ENCODE peak calls at places on chromosomes 1 and 21, in nine cellular contexts. I, E, Y, A, Z, K, N, V and H are unnamed samples.

GRCh38 chr1:97364086-97364485 is 556.7 kb downstream of the DPYD start:
- DNase-seq in I (no peak), E (no peak), Y (no peak), A (no peak), Z (peak; percentile 73), K (no peak), N (no peak), V (no peak), H (no peak)

GRCh38 chr1:180254854-180255253 is 24.8 kb downstream of the LHX4 start:
- DNase-seq in I (no peak), E (peak; percentile 52), Y (no peak), A (no peak), Z (no peak), K (no peak), N (no peak), V (no peak), H (no peak)

GRCh38 chr1:43317817-43318471 is 17.2 kb downstream of the TIE1 start:
- DNase-seq in I (no peak), E (peak; percentile 54), Y (no peak), A (no peak), Z (peak; percentile 49), K (no peak), N (no peak), V (no peak), H (no peak)

GRCh38 chr1:229408458-229409037 is 25.3 kb downstream of the ACTA1 start:
- DNase-seq in I (no peak), E (no peak), Y (no peak), A (peak; percentile 91), Z (peak; percentile 7), K (no peak), N (no peak), V (no peak), H (no peak)

GRCh38 chr1:8477199-8477982 is 159.5 kb downstream of the SLC45A1 start:
- DNase-seq in I (no peak), E (no peak), Y (no peak), A (no peak), Z (peak; percentile 76), K (no peak), N (no peak), V (no peak), H (no peak)

GRCh38 chr1:205314986-205315618 is 6.4 kb downstream of the NUAK2 start:
- DNase-seq in I (no peak), E (no peak), Y (no peak), A (no peak), Z (no peak), K (no peak), N (no peak), V (no peak), H (no peak)

GRCh38 chr1:244712669-244713068 is 59.7 kb downstream of the DESI2 start:
- DNase-seq in I (no peak), E (no peak), Y (no peak), A (no peak), Z (no peak), K (no peak), N (peak; percentile 2), V (no peak), H (peak; percentile 86)

GRCh38 chr21:37915941-37916794 is at the start of gene KCNJ6:
- DNase-seq in I (peak; percentile 35), E (no peak), Y (no peak), A (peak; percentile 40), Z (peak; percentile 52), K (peak; percentile 46), N (no peak), V (no peak), H (peak; percentile 6)

GRCh38 chr1:115980998-115981993 is 5.0 kb downstream of the SLC22A15 start:
- DNase-seq in I (no peak), E (no peak), Y (no peak), A (no peak), Z (peak; percentile 16), K (peak; percentile 34), N (no peak), V (peak; percentile 42), H (peak; percentile 89)

GRCh38 chr1:78279051-78279450 is 211.7 kb upstream of the PTGFR start:
- DNase-seq in I (no peak), E (no peak), Y (no peak), A (no peak), Z (peak; percentile 98), K (no peak), N (no peak), V (no peak), H (no peak)

GRCh38 chr1:236085545-236086159 is 20.8 kb upstream of the NID1 start:
- DNase-seq in I (no peak), E (no peak), Y (no peak), A (no peak), Z (no peak), K (no peak), N (no peak), V (no peak), H (no peak)

DNA sequence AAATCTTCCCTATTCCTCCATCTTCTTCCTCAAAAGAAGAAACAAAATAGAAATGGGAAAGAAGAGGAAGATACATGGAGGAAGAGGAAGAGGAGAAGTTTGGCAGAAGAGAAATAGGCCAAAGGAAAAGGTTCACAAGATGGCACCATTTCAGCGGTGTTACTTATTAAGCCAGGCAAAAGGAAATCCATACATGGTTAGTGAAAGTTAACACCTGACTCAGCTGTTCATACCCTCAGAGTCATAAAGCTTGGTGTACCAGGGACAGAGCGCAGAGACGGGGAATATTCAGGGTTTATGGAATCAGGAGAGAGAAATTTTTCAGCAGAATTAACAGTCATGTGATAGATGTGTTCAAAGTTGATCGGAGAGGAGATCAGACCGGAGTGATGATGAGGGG is 70.6 kb downstream of the COQ8A start:
- DNase-seq in I (no peak), E (no peak), Y (no peak), A (no peak), Z (no peak), K (no peak), N (no peak), V (no peak), H (no peak)
- H3K4me3 ChIP-seq in I (no peak overlapping the region), E (no peak overlapping the region), Y (no peak overlapping the region), A (no peak overlapping the region), Z (no peak overlapping the region), K (no peak overlapping the region), N (no peak overlapping the region), V (no peak overlapping the region), H (no peak overlapping the region)

GRCh38 chr1:158116311-158116710 is 64.4 kb upstream of the CD1D start:
- DNase-seq in I (no peak), E (no peak), Y (no peak), A (no peak), Z (no peak), K (no peak), N (no peak), V (no peak), H (no peak)
- TF ChIP-seq POLR2A in I (no peak), E (no peak), Y (no peak), A (no peak), Z (no peak), K (no peak), N (no peak), V (no peak), H (no peak)

DNA sequence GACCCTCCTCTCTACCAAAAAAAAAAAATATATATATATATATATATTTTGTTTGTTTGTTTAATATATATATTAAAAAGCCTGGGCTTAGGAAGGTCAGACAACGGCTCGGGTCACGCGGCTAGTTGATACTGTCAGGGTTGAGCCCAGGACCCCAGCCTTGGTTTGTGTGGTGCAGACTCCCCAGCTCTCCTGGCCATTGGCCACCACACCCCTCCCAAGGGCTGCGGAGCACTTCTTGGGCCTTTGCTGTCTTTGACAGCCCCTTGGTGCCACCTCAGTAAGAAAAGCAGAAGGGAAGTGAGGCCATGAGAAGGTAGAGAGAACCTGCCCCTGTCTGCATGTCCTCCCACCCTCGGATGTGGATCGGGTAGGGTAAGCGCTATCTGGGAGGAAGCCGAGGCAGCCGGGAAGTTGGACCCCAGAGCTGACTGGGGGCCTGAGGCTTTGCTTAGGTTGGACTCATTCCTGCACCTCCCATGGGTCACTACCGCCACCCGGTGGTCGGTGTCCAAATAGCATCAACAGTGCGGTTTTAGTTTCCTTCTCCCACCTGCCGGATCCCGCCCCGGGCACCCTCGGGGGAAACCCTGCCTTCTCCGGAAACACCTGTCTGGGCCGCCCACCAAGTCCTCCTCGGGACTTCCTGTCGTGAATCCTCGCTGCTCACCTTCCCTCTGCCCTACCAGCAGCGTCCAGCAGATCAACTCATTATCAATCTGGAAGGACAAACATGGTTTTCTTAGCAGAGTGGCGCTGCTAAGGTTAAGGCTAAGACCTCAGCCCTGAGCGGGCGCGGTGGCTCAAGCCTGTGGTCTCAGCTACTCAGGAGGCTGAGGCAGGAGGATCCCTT is 29.8 kb upstream of the GNPAT start:
- DNase-seq in I (peak; percentile 91), E (peak; percentile 77), Y (peak; percentile 62), A (peak; percentile 67), Z (peak; percentile 53), K (peak; percentile 81), N (no peak), V (peak; percentile 67), H (peak; percentile 80)
- H3K4me3 ChIP-seq in I (peak overlapping the region; percentile 44), E (no peak overlapping the region), Y (peak overlapping the region; percentile 40), A (no peak overlapping the region), Z (peak overlapping the region; percentile 55), K (peak overlapping the region; percentile 44), N (peak overlapping the region; percentile 43), V (peak overlapping the region; percentile 57), H (peak overlapping the region; percentile 52)

GRCh38 chr1:178724734-178725602 is at the start of gene RALGPS2:
- DNase-seq in I (peak; percentile 76), E (peak; percentile 82), Y (peak; percentile 40), A (peak; percentile 70), Z (peak; percentile 67), K (peak; percentile 57), N (no peak), V (no peak), H (peak; percentile 84)
- TF ChIP-seq POLR2A in I (no peak), E (no peak), Y (no peak), A (no peak), Z (no peak), K (peak; percentile 55), N (peak; percentile 34), V (peak; percentile 29), H (peak; percentile 16)

GRCh38 chr21:31556662-31557061 is 102.8 kb upstream of the SOD1 start:
- DNase-seq in I (no peak), E (no peak), Y (no peak), A (no peak), Z (no peak), K (no peak), N (no peak), V (no peak), H (no peak)
- H3K4me3 ChIP-seq in I (no peak overlapping the region), E (no peak overlapping the region), Y (no peak overlapping the region), A (no peak overlapping the region), Z (no peak overlapping the region), K (no peak overlapping the region), N (no peak overlapping the region), V (no peak overlapping the region), H (no peak overlapping the region)

DNA sequence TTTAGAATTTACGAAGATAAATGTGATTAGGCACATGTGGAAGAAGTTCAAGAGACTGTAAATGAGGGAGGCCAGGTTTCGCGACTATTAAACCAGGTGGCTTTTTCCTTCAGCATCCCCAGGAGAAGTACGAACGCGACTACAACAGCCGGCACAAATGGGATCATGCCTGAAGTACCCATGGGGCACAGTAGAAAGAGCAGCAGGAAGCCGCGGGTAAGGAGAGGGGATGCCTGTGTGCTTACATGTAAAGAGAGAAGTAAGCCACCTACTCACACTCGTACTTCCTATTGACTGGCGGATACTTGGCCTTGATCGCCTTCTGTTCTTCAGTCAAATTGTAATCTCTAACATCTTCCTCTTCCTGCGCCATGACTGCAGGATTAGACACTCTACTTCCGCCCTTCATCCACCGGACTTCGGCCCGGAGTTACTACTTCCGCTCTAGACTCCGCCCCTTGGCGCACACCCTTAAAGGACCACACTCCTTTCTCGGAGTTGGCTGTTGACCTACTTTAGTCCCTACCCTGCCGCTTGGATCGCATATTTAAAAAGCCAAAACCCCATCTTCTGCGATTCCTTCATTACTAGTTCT is at the start of gene ZBTB8OS:
- DNase-seq in I (peak; percentile 94), E (peak; percentile 97), Y (peak; percentile 87), A (peak; percentile 94), Z (peak; percentile 92), K (peak; percentile 90), N (no peak), V (peak; percentile 87), H (peak; percentile 96)
- TF ChIP-seq POLR2A in I (peak; percentile 29), E (peak; percentile 50), Y (no peak), A (no peak), Z (peak; percentile 73), K (peak; percentile 36), N (no peak), V (peak; percentile 43), H (peak; percentile 73)